ENCODE peak calls at places on chromosomes 5 and 9, in seven cellular contexts. V is ovary, N is neural progenitor cell, I is OCI-LY7, A is cardiac muscle cell, Y is A549, X is Peyer's patch. T is an unnamed sample.
A peak's percentile ranks its signal among the peaks of the same experiment; 100 is the strongest.

GRCh38 chr5:81779125-81779934 is 28.4 kb upstream of the SSBP2 start:
- DNase-seq in I (peak; percentile 49), X (peak; percentile 65), V (peak; percentile 46), N (no peak), Y (no peak), A (no peak), T (peak; percentile 61)

GRCh38 chr5:15502208-15502607 is 2.2 kb downstream of the FBXL7 start:
- DNase-seq in I (no peak), V (no peak), A (no peak), N (no peak), Y (no peak), X (no peak), T (no peak)

GRCh38 chr5:22708770-22709328 is 144.3 kb downstream of the CDH12 start:
- DNase-seq in A (peak; percentile 16), Y (no peak), I (no peak), N (peak; percentile 61), X (no peak), V (no peak), T (no peak)

GRCh38 chr5:9557696-9558095 is 11.8 kb upstream of the SEMA5A start:
- DNase-seq in A (no peak), I (no peak), Y (no peak), N (no peak), X (no peak), V (no peak), T (no peak)

GRCh38 chr5:164687391-164687790 is 1182.0 kb downstream of the MAT2B start:
- DNase-seq in A (no peak), Y (no peak), N (no peak), I (no peak), X (no peak), V (no peak), T (no peak)

GRCh38 chr5:134113908-134114875 is at the start of gene TCF7:
- DNase-seq in V (peak; percentile 83), N (peak; percentile 95), Y (peak; percentile 91), X (peak; percentile 78), A (peak; percentile 94), I (peak; percentile 81), T (peak; percentile 55)

GRCh38 chr9:38038307-38039089 is 30.5 kb downstream of the SHB start:
- DNase-seq in X (no peak), N (no peak), Y (no peak), V (no peak), A (peak; percentile 54), I (no peak), T (no peak)

GRCh38 chr9:109989296-109989695 is 209.3 kb downstream of the PALM2AKAP2 start:
- DNase-seq in I (no peak), A (no peak), N (no peak), Y (no peak), X (no peak), V (no peak), T (no peak)

GRCh38 chr9:92245005-92245797 is 48.3 kb downstream of the IARS1 start:
- DNase-seq in N (no peak), A (no peak), I (no peak), X (no peak), V (no peak), Y (no peak), T (no peak)

GRCh38 chr5:139232161-139232724 is 34.1 kb upstream of the SIL1 start:
- DNase-seq in A (no peak), Y (no peak), I (no peak), X (no peak), V (no peak), N (no peak), T (no peak)

GRCh38 chr5:89204766-89205165 is 321.8 kb upstream of the MEF2C start:
- DNase-seq in X (no peak), Y (no peak), V (no peak), N (no peak), A (no peak), I (no peak), T (no peak)

GRCh38 chr9:68844623-68845612 is 139.9 kb downstream of the PIP5K1B start:
- DNase-seq in X (peak; percentile 49), A (peak; percentile 65), N (peak; percentile 68), V (peak; percentile 15), Y (peak; percentile 16), I (peak; percentile 67), T (no peak)

GRCh38 chr5:133700251-133700650 is 87.9 kb upstream of the FSTL4 start:
- DNase-seq in I (no peak), Y (no peak), X (no peak), N (no peak), A (no peak), V (no peak), T (no peak)

GRCh38 chr5:134149571-134150303 is 27.0 kb downstream of the SKP1 start:
- DNase-seq in V (no peak), A (no peak), I (no peak), Y (no peak), X (no peak), N (no peak), T (peak; percentile 20)

GRCh38 chr9:75039804-75040203 is 11.7 kb upstream of the CARNMT1 start:
- DNase-seq in A (no peak), X (no peak), Y (no peak), I (no peak), V (no peak), N (no peak), T (no peak)

GRCh38 chr5:176383248-176383905 is 5.0 kb downstream of the NOP16 start:
- DNase-seq in Y (no peak), X (no peak), N (no peak), V (no peak), A (no peak), I (no peak), T (no peak)

GRCh38 chr9:112755675-112756074 is 5.1 kb downstream of the SNX30 start:
- DNase-seq in X (no peak), I (no peak), N (no peak), A (no peak), V (no peak), Y (no peak), T (peak; percentile 55)

GRCh38 chr9:30932226-30932625 is 1452.2 kb upstream of the ACO1 start:
- DNase-seq in V (no peak), A (no peak), I (no peak), Y (no peak), X (no peak), N (no peak), T (no peak)

GRCh38 chr5:173025651-173026050 is 30.5 kb upstream of the CREBRF start:
- DNase-seq in Y (no peak), A (no peak), V (no peak), I (no peak), X (no peak), N (no peak), T (no peak)

GRCh38 chr5:157267766-157268480 is 2.0 kb downstream of the CYFIP2 start:
- DNase-seq in I (peak; percentile 55), Y (no peak), X (no peak), N (no peak), A (no peak), V (no peak), T (no peak)

GRCh38 chr5:171750316-171750788 is 35.3 kb upstream of the SMIM23 start:
- DNase-seq in I (peak; percentile 5), V (no peak), N (peak; percentile 43), Y (peak; percentile 16), A (peak; percentile 41), X (no peak), T (peak; percentile 37)

GRCh38 chr9:71213633-71214032 is 92.2 kb upstream of the TRPM3 start:
- DNase-seq in A (no peak), X (no peak), N (no peak), I (no peak), Y (no peak), V (no peak), T (no peak)

GRCh38 chr9:135246248-135247173 is 159.0 kb downstream of the OLFM1 start:
- DNase-seq in I (no peak), V (no peak), A (no peak), N (no peak), Y (no peak), X (no peak), T (no peak)

GRCh38 chr5:80097516-80097915 is 62.4 kb downstream of the THBS4 start:
- DNase-seq in V (no peak), X (no peak), N (peak; percentile 92), I (no peak), Y (no peak), A (no peak), T (no peak)

GRCh38 chr5:80098951-80099350 is 63.8 kb downstream of the THBS4 start:
- DNase-seq in N (no peak), I (no peak), V (no peak), X (no peak), A (no peak), Y (no peak), T (no peak)

GRCh38 chr5:80101993-80102392 is 66.8 kb downstream of the THBS4 start:
- DNase-seq in V (no peak), X (no peak), N (no peak), Y (no peak), I (no peak), A (no peak), T (no peak)

GRCh38 chr5:80105698-80106439 is 70.7 kb downstream of the THBS4 start:
- DNase-seq in Y (no peak), N (no peak), X (no peak), I (no peak), V (no peak), A (peak; percentile 24), T (no peak)

GRCh38 chr5:80103375-80103774 is 68.2 kb downstream of the THBS4 start:
- DNase-seq in N (no peak), A (no peak), V (no peak), Y (no peak), I (no peak), X (no peak), T (no peak)
- TF ChIP-seq CTCF in N (no peak), A (no peak), V (no peak), Y (no peak), I (no peak), X (no peak), T (no peak)

DNA sequence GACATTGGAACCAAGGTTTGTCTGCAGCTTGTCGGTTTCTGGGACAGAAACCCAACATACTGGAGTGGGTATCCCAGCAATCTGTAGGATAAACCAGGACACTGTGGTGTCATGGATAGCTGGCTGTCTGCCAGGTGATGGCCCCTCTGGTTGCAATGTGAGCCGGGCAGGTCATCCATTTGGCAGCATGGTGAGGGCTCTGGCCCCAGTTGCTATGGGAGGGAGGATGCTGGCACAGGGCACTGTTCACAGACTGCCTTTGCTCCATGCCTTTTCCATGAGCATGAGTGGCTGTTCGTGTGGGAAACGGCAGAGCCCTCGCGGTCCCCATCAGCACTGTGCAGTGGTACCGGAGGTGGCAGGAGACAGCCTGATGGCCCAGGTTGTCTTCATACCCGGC is 6.4 kb downstream of the S1PR3 start:
- DNase-seq in Y (no peak), A (no peak), I (no peak), X (no peak), V (no peak), N (no peak), T (peak; percentile 25)
- H3K27ac ChIP-seq in Y (peak overlapping the region; percentile 81), A (no peak overlapping the region), I (no peak overlapping the region), X (peak overlapping the region; percentile 69), V (no peak overlapping the region), N (no peak overlapping the region), T (no peak overlapping the region)

GRCh38 chr9:129624168-129624759 is 1.7 kb upstream of the NTMT1 start:
- DNase-seq in V (peak; percentile 68), I (peak; percentile 77), X (peak; percentile 64), A (peak; percentile 76), Y (peak; percentile 79), N (peak; percentile 83), T (peak; percentile 50)
- H3K4me3 ChIP-seq in V (no peak overlapping the region), I (no peak overlapping the region), X (no peak overlapping the region), A (no peak overlapping the region), Y (no peak overlapping the region), N (no peak overlapping the region), T (no peak overlapping the region)

GRCh38 chr5:94908889-94909480 is 290.5 kb downstream of the SLF1 start:
- DNase-seq in I (peak; percentile 37), V (no peak), N (peak; percentile 50), A (peak; percentile 64), Y (peak; percentile 28), X (no peak), T (no peak)
- TF ChIP-seq CTCF in I (peak; percentile 86), V (no peak), N (peak; percentile 81), A (peak; percentile 71), Y (peak; percentile 79), X (peak; percentile 48), T (peak; percentile 20)